ENCODE peak calls at places on chromosomes 7 and 10, in six cellular contexts. U, Q, G, O, F and E are unnamed samples.
A peak's percentile ranks its signal among the peaks of the same experiment; 100 is the strongest.

GRCh38 chr7:51452694-51453093 is 136.1 kb upstream of the COBL start:
- DNase-seq in Q (no peak), U (no peak), O (no peak), G (no peak), F (no peak), E (no peak)

GRCh38 chr10:22229756-22230330 is 12.0 kb upstream of the EBLN1 start:
- DNase-seq in U (no peak), F (peak; percentile 3), Q (no peak), G (no peak), O (no peak), E (peak; percentile 15)

GRCh38 chr7:94590526-94591162 is 65.3 kb downstream of the SGCE start:
- DNase-seq in G (no peak), Q (no peak), O (no peak), F (no peak), U (no peak), E (no peak)

GRCh38 chr7:128389815-128390329 is 19.9 kb downstream of the IMPDH1 start:
- DNase-seq in U (no peak), O (peak; percentile 54), G (no peak), Q (no peak), F (no peak), E (no peak)

GRCh38 chr10:1487288-1487687 is 250.0 kb downstream of the ADARB2 start:
- DNase-seq in Q (no peak), G (no peak), O (peak; percentile 22), U (no peak), F (no peak), E (no peak)

GRCh38 chr7:80060218-80060806 is 74.3 kb upstream of the GNAI1 start:
- DNase-seq in U (no peak), F (peak; percentile 74), G (no peak), O (peak; percentile 21), Q (no peak), E (no peak)

GRCh38 chr10:76902949-76903348 is 734.7 kb downstream of the KCNMA1 start:
- DNase-seq in G (peak; percentile 80), F (peak; percentile 31), O (peak; percentile 55), U (no peak), Q (peak; percentile 69), E (peak; percentile 76)

GRCh38 chr7:142750321-142750938 is 1.2 kb downstream of the PRSS1 start:
- DNase-seq in U (peak; percentile 59), Q (no peak), G (no peak), F (no peak), O (no peak), E (no peak)

GRCh38 chr10:33753389-33753788 is 418.9 kb upstream of the NRP1 start:
- DNase-seq in O (no peak), G (no peak), F (no peak), U (no peak), Q (no peak), E (no peak)

GRCh38 chr10:12728569-12728968 is 272.9 kb downstream of the CCDC3 start:
- DNase-seq in O (no peak), U (no peak), Q (peak; percentile 39), F (no peak), G (no peak), E (no peak)